ENCODE peak calls at places on chromosome 22, in four cellular contexts. One of them, this sample, is unnamed.

GRCh38 chr22:39592104-39593060 is 21.8 kb downstream of the CACNA1I start:
- DNase-seq in PC-3: peak
- DNase-seq in A549: peak
- DNase-seq in keratinocyte: no peak
- DNase-seq in this sample: peak

GRCh38 chr22:35631597-35631996 is 14.5 kb upstream of the MB start:
- DNase-seq in keratinocyte: no peak
- DNase-seq in PC-3: peak
- DNase-seq in A549: peak
- DNase-seq in this sample: no peak

GRCh38 chr22:47154621-47155081 is 392.2 kb downstream of the TBC1D22A start:
- DNase-seq in PC-3: peak
- DNase-seq in A549: no peak
- DNase-seq in keratinocyte: no peak
- DNase-seq in this sample: peak

GRCh38 chr22:46866591-46866990 is 104.1 kb downstream of the TBC1D22A start:
- DNase-seq in PC-3: peak
- DNase-seq in keratinocyte: peak
- DNase-seq in A549: no peak
- DNase-seq in this sample: peak

GRCh38 chr22:24402460-24403192 is 24.8 kb upstream of the ADORA2A start:
- DNase-seq in keratinocyte: peak
- DNase-seq in PC-3: peak
- DNase-seq in A549: peak
- DNase-seq in this sample: peak

GRCh38 chr22:23215294-23216204 is 35.2 kb downstream of the BCR start:
- DNase-seq in PC-3: peak
- DNase-seq in A549: no peak
- DNase-seq in keratinocyte: peak
- DNase-seq in this sample: no peak

GRCh38 chr22:22128440-22128839 is 116.1 kb upstream of the VPREB1 start:
- DNase-seq in keratinocyte: no peak
- DNase-seq in A549: no peak
- DNase-seq in PC-3: no peak
- DNase-seq in this sample: no peak

GRCh38 chr22:28283025-28283654 is 364.1 kb upstream of the PITPNB start:
- DNase-seq in PC-3: no peak
- DNase-seq in A549: no peak
- DNase-seq in keratinocyte: no peak
- DNase-seq in this sample: peak

GRCh38 chr22:47618611-47619010 is 856.2 kb downstream of the TBC1D22A start:
- DNase-seq in PC-3: no peak
- DNase-seq in A549: no peak
- DNase-seq in keratinocyte: no peak
- DNase-seq in this sample: peak

GRCh38 chr22:22848364-22848866 is 39.2 kb upstream of the IGLL5 start:
- DNase-seq in keratinocyte: peak
- DNase-seq in PC-3: peak
- DNase-seq in A549: peak
- DNase-seq in this sample: peak

GRCh38 chr22:35334010-35334409 is 34.3 kb downstream of the TOM1 start:
- DNase-seq in A549: no peak
- DNase-seq in keratinocyte: no peak
- DNase-seq in PC-3: no peak
- DNase-seq in this sample: no peak

GRCh38 chr22:49619301-49619700 is 208.4 kb downstream of the BRD1 start:
- DNase-seq in keratinocyte: no peak
- DNase-seq in PC-3: no peak
- DNase-seq in A549: no peak
- DNase-seq in this sample: no peak
- TF ChIP-seq CTCF in keratinocyte: no peak
- TF ChIP-seq CTCF in PC-3: no peak
- TF ChIP-seq CTCF in A549: no peak
- TF ChIP-seq CTCF in this sample: no peak

GRCh38 chr22:43886231-43886630 is 5.6 kb downstream of the PNPLA5 start:
- DNase-seq in A549: no peak
- DNase-seq in keratinocyte: no peak
- DNase-seq in PC-3: no peak
- DNase-seq in this sample: peak
- H3K4me2 ChIP-seq in A549: no peak
- H3K4me2 ChIP-seq in keratinocyte: no peak
- H3K4me2 ChIP-seq in PC-3: no peak
- H3K4me2 ChIP-seq in this sample: no peak

DNA sequence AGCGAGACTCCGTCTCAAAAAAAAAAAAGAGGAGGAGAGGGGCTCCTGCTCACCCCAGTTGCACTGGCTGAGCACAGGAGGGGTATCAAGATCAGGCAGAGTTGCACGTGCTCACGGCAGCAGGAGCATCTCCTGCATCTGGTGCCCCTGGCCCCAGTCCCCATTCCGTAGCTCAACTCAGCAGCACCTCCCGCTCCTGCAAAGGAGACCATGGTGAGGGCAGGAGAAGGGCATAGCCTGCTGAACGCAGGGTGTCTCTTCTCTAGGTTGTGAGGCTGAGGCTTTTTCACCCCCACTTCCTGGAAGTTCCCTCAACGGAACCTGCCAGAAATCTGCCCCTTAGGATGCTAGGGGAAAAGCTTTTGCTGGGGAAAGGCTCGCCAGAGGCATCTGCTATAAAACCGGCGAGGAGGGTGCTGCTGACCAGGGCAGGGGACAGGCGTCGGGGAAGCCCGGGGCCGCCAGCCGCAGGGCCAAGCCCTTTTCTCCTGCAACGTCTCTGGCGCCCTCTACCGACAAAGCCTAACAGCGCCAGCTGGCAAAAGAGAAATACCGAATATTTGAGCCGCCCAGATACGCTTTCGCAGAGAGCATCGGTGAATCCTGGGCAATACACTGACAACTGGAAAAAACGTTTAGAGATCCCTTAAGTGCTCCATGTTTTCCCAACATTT is 1.0 kb upstream of the PPP6R2 start:
- DNase-seq in keratinocyte: no peak
- DNase-seq in A549: peak
- DNase-seq in PC-3: peak
- DNase-seq in this sample: peak
- TF ChIP-seq CTCF in keratinocyte: peak
- TF ChIP-seq CTCF in A549: peak
- TF ChIP-seq CTCF in PC-3: peak
- TF ChIP-seq CTCF in this sample: peak

GRCh38 chr22:38469306-38469781 is 1.4 kb downstream of the KDELR3 start:
- DNase-seq in PC-3: no peak
- DNase-seq in A549: no peak
- DNase-seq in keratinocyte: no peak
- DNase-seq in this sample: peak

GRCh38 chr22:38467438-38467903 is 425 bp upstream of the KDELR3 start:
- DNase-seq in A549: no peak
- DNase-seq in keratinocyte: no peak
- DNase-seq in PC-3: no peak
- DNase-seq in this sample: no peak

GRCh38 chr22:38467904-38468760 is at the start of gene KDELR3:
- DNase-seq in PC-3: peak
- DNase-seq in keratinocyte: peak
- DNase-seq in A549: peak
- DNase-seq in this sample: peak

GRCh38 chr22:38471237-38471636 is 3.3 kb downstream of the KDELR3 start:
- DNase-seq in keratinocyte: no peak
- DNase-seq in PC-3: no peak
- DNase-seq in A549: no peak
- DNase-seq in this sample: peak

DNA sequence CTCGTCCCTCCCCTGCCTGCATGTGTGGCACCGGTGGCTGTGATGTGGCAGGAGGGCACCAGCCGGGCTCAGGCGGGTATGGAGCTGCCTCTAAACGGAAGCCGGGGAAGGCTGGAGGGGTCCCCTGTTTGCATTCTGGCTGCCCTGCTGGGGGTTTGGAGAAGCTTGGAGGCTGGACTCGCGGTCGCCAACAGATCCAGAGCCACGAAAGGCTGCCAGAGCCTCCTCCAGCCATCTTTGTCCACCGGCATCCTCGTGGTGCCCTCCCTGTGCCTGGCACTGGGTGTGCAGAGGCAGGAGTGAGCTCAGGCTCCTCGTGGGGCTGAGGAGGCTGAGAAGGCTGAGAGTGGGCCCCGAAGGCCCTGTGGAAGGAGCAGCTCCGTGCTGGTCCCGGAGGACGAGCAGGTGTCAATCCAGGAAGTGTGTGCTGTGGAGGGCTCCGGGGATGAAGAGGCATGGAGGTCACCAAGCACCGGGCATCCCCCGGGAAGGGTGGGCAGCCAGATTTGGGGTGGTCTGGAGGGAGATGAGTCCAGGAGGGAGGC is 937 bp downstream of the KDELR3 start:
- DNase-seq in PC-3: no peak
- DNase-seq in A549: no peak
- DNase-seq in keratinocyte: no peak
- DNase-seq in this sample: peak
- H3K4me2 ChIP-seq in PC-3: peak
- H3K4me2 ChIP-seq in A549: peak
- H3K4me2 ChIP-seq in keratinocyte: peak
- H3K4me2 ChIP-seq in this sample: peak

GRCh38 chr22:19495562-19496323 is 16.0 kb downstream of the CDC45 start:
- DNase-seq in PC-3: peak
- DNase-seq in A549: no peak
- DNase-seq in keratinocyte: no peak
- DNase-seq in this sample: peak
- TF ChIP-seq CTCF in PC-3: peak
- TF ChIP-seq CTCF in A549: no peak
- TF ChIP-seq CTCF in keratinocyte: no peak
- TF ChIP-seq CTCF in this sample: peak

This sample was measured in osteoblast.